ENCODE peak calls at places on chromosomes 3 and 15, in five cellular contexts. N, L, U, Z and P are unnamed samples.

GRCh38 chr15:46815765-46816164 is 901.5 kb upstream of the SEMA6D start:
- DNase-seq in N (no peak), U (no peak), Z (peak), L (no peak), P (no peak)

GRCh38 chr15:101684384-101684783 is 32.2 kb upstream of the TM2D3 start:
- DNase-seq in L (peak), N (no peak), U (peak), Z (no peak), P (peak)

GRCh38 chr3:158091526-158091925 is 14.7 kb downstream of the SHOX2 start:
- DNase-seq in U (no peak), L (peak), Z (no peak), N (no peak), P (peak)

GRCh38 chr15:58438956-58439355 is 7.2 kb downstream of the LIPC start:
- DNase-seq in L (peak), Z (peak), U (no peak), N (no peak), P (peak)

GRCh38 chr3:151841801-151842200 is 27.9 kb downstream of the AADAC start:
- DNase-seq in U (no peak), Z (no peak), N (no peak), L (peak), P (no peak)

GRCh38 chr3:30502051-30502741 is 104.2 kb upstream of the TGFBR2 start:
- DNase-seq in N (no peak), U (no peak), Z (no peak), L (no peak), P (peak)

GRCh38 chr3:170773682-170774081 is 96.3 kb downstream of the RPL22L1 start:
- DNase-seq in U (no peak), L (no peak), N (no peak), Z (no peak), P (no peak)

GRCh38 chr3:30476373-30477082 is 129.9 kb upstream of the TGFBR2 start:
- DNase-seq in U (no peak), Z (no peak), L (peak), N (no peak), P (peak)

GRCh38 chr3:24355806-24356205 is 138.8 kb downstream of the THRB start:
- DNase-seq in U (no peak), L (no peak), N (no peak), Z (no peak), P (peak)

GRCh38 chr3:17162116-17162515 is 277.4 kb downstream of the PLCL2 start:
- DNase-seq in U (no peak), N (no peak), L (no peak), Z (no peak), P (no peak)

GRCh38 chr3:147393261-147393964 is 12.9 kb downstream of the ZIC4 start:
- DNase-seq in L (no peak), N (peak), U (no peak), Z (no peak), P (no peak)
- TF ChIP-seq CTCF in L (no peak), N (no peak), U (peak), Z (no peak), P (no peak)

GRCh38 chr3:45225465-45226205 is 452 bp downstream of the TMEM158 start:
- DNase-seq in N (peak), Z (no peak), L (peak), U (no peak), P (no peak)
- H3K4me3 ChIP-seq in N (peak), Z (no peak), L (peak), U (peak), P (peak)

DNA sequence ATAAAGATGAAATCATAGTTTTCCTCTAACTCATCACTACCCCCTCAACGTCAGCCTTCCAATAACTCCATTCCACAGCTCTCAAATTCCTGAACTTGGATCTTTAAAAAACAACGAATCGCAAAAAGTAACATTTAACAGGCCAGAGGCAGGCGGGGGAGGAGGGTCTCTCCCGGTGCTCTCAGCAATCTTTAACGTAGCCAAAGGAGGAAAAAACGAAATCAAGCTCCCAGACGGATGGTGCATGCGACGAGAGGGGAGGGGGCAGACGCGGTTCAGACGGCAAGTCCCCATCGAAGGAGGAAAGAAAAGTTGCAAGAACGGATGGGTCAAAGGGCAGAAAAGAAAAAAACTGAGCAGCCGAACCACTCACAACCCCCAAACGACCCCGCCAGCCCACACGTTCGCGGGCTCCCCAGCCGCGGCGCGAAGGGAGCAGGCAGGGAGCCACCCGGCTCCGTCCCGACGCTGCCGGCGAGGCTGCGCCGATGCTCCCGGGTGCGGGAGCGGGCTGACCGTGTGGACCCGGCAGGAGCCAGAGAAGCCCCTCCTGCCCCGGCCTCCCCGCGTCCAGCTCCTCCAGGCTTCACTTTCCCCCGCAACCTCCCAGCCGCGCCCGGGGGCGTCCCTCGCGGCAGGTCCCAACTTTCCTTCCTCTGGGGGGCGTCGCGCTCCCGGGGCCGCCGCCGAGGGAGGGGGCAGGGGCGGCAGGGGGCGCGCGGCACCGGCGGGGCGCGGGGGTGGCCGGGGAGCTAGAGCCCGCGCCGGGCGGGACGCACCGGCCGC is 661 bp downstream of the PEAK1 start:
- DNase-seq in U (no peak), L (peak), Z (peak), N (peak), P (peak)
- TF ChIP-seq CTCF in U (peak), L (no peak), Z (no peak), N (peak), P (no peak)

GRCh38 chr3:149815728-149816127 is 2.7 kb downstream of the RNF13 start:
- DNase-seq in L (no peak), N (no peak), U (no peak), Z (no peak), P (no peak)

GRCh38 chr3:149813367-149814281 is 609 bp downstream of the RNF13 start:
- DNase-seq in N (no peak), L (peak), Z (peak), U (no peak), P (peak)

GRCh38 chr3:149816986-149817385 is 4.0 kb downstream of the RNF13 start:
- DNase-seq in Z (no peak), N (no peak), L (peak), U (no peak), P (peak)

GRCh38 chr3:149816326-149816725 is 3.3 kb downstream of the RNF13 start:
- DNase-seq in N (no peak), Z (no peak), L (no peak), U (no peak), P (peak)

GRCh38 chr3:149815318-149815717 is 2.3 kb downstream of the RNF13 start:
- DNase-seq in U (no peak), L (no peak), N (no peak), Z (no peak), P (no peak)
- H3K4me3 ChIP-seq in U (no peak), L (no peak), N (peak), Z (no peak), P (no peak)

GRCh38 chr3:106711650-106712049 is 665.6 kb upstream of the CCDC54 start:
- DNase-seq in Z (no peak), N (no peak), L (peak), U (peak), P (peak)
- TF ChIP-seq CTCF in Z (no peak), N (no peak), L (no peak), U (no peak), P (no peak)

GRCh38 chr3:58536501-58537411 is at the start of gene ACOX2:
- DNase-seq in Z (peak), N (peak), L (peak), U (no peak), P (peak)
- H3K4me3 ChIP-seq in Z (no peak), N (peak), L (peak), U (peak), P (peak)

DNA sequence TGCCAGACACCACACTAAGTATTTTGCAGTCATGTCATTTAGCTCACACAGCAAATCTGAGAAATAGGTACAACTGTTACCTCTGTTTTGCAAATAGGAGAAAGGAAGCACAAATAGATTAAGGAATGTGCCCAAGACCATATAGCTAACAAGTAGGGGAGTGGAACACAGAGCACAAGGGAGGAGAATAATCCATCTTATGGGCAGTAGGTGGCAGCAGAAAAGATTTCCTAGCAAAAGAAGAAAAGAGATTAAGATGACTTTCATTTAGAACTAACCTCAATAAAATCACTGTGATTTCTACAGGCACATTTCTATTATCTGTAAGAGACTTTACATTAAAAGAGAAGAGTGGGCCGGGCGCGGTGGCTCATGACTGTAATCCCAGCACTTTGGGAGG is 49.1 kb downstream of the NR1I2 start:
- DNase-seq in U (no peak), Z (no peak), L (peak), N (no peak), P (no peak)
- TF ChIP-seq CTCF in U (peak), Z (no peak), L (peak), N (no peak), P (peak)

GRCh38 chr3:100708644-100708988 is 678 bp upstream of the TFG start:
- DNase-seq in Z (no peak), U (no peak), L (no peak), N (no peak), P (no peak)
- H3K4me3 ChIP-seq in Z (no peak), U (peak), L (peak), N (peak), P (peak)

GRCh38 chr3:133833880-133834620 is 28.4 kb downstream of the SRPRB start:
- DNase-seq in U (no peak), L (no peak), Z (peak), N (no peak), P (no peak)
- TF ChIP-seq CTCF in U (no peak), L (no peak), Z (no peak), N (no peak), P (no peak)

GRCh38 chr3:49173116-49173791 is 1.9 kb downstream of the KLHDC8B start:
- DNase-seq in N (peak), L (peak), Z (peak), U (no peak), P (no peak)
- H3K4me3 ChIP-seq in N (peak), L (peak), Z (peak), U (no peak), P (no peak)